ENCODE peak calls at places on chromosomes 7 and 10, in four cellular contexts. One of them, this sample, is unnamed.

GRCh38 chr10:69061305-69062161 is 26.4 kb upstream of the SRGN start:
- DNase-seq in EL: peak
- DNase-seq in WTC11: no peak
- DNase-seq in ELR: peak
- DNase-seq in this sample: peak

GRCh38 chr7:23615331-23615730 is 18.1 kb downstream of the CCDC126 start:
- DNase-seq in EL: no peak
- DNase-seq in WTC11: no peak
- DNase-seq in ELR: no peak
- DNase-seq in this sample: no peak

GRCh38 chr10:123913688-123914268 is 22.2 kb upstream of the CPXM2 start:
- DNase-seq in EL: peak
- DNase-seq in WTC11: no peak
- DNase-seq in ELR: no peak
- DNase-seq in this sample: peak

GRCh38 chr10:118511720-118512119 is 83.7 kb downstream of the PRLHR start:
- DNase-seq in EL: no peak
- DNase-seq in WTC11: no peak
- DNase-seq in ELR: no peak
- DNase-seq in this sample: no peak

GRCh38 chr10:63901916-63902315 is 380.7 kb downstream of the REEP3 start:
- DNase-seq in EL: peak
- DNase-seq in WTC11: no peak
- DNase-seq in ELR: no peak
- DNase-seq in this sample: no peak

GRCh38 chr7:133702078-133702477 is 425.1 kb upstream of the LRGUK start:
- DNase-seq in EL: no peak
- DNase-seq in WTC11: no peak
- DNase-seq in ELR: no peak
- DNase-seq in this sample: no peak

GRCh38 chr7:75996476-75996875 is 2.1 kb upstream of the TMEM120A start:
- DNase-seq in EL: no peak
- DNase-seq in WTC11: no peak
- DNase-seq in ELR: no peak
- DNase-seq in this sample: no peak

GRCh38 chr7:127717502-127718125 is 65.6 kb downstream of the SND1 start:
- DNase-seq in EL: peak
- DNase-seq in WTC11: no peak
- DNase-seq in ELR: peak
- DNase-seq in this sample: peak

GRCh38 chr10:127928021-127928806 is 21.3 kb downstream of the PTPRE start:
- DNase-seq in EL: peak
- DNase-seq in WTC11: no peak
- DNase-seq in ELR: peak
- DNase-seq in this sample: peak

GRCh38 chr10:103682631-103683030 is 172.7 kb downstream of the SH3PXD2A start:
- DNase-seq in EL: no peak
- DNase-seq in WTC11: no peak
- DNase-seq in ELR: no peak
- DNase-seq in this sample: no peak

GRCh38 chr10:103706760-103707159 is 148.6 kb downstream of the SH3PXD2A start:
- DNase-seq in EL: no peak
- DNase-seq in WTC11: no peak
- DNase-seq in ELR: no peak
- DNase-seq in this sample: no peak

GRCh38 chr7:30251708-30252329 is 32.6 kb upstream of the ZNRF2 start:
- DNase-seq in EL: no peak
- DNase-seq in WTC11: no peak
- DNase-seq in ELR: no peak
- DNase-seq in this sample: no peak

GRCh38 chr10:102384053-102384452 is 11.5 kb upstream of the NFKB2 start:
- DNase-seq in EL: no peak
- DNase-seq in WTC11: peak
- DNase-seq in ELR: peak
- DNase-seq in this sample: no peak

GRCh38 chr7:11896663-11897062 is 64.7 kb upstream of the THSD7A start:
- DNase-seq in EL: no peak
- DNase-seq in WTC11: no peak
- DNase-seq in ELR: peak
- DNase-seq in this sample: no peak

GRCh38 chr10:22899307-22899706 is 28.5 kb upstream of the ARMC3 start:
- DNase-seq in EL: peak
- DNase-seq in WTC11: no peak
- DNase-seq in ELR: no peak
- DNase-seq in this sample: no peak

GRCh38 chr7:88244287-88244686 is 24.4 kb upstream of the SRI start:
- DNase-seq in EL: no peak
- DNase-seq in WTC11: no peak
- DNase-seq in ELR: no peak
- DNase-seq in this sample: no peak

GRCh38 chr10:93751832-93752231 is 5.9 kb upstream of the LGI1 start:
- DNase-seq in EL: peak
- DNase-seq in WTC11: peak
- DNase-seq in ELR: peak
- DNase-seq in this sample: no peak

GRCh38 chr10:99711129-99711719 is 20.7 kb downstream of the COX15 start:
- DNase-seq in EL: peak
- DNase-seq in WTC11: no peak
- DNase-seq in ELR: peak
- DNase-seq in this sample: peak

GRCh38 chr7:80885774-80886173 is 33.1 kb downstream of the SEMA3C start:
- DNase-seq in EL: no peak
- DNase-seq in WTC11: no peak
- DNase-seq in ELR: peak
- DNase-seq in this sample: no peak

GRCh38 chr10:8951440-8952089 is 897.1 kb downstream of the GATA3 start:
- DNase-seq in EL: no peak
- DNase-seq in WTC11: no peak
- DNase-seq in ELR: no peak
- DNase-seq in this sample: no peak

GRCh38 chr7:42753322-42753721 is 158.5 kb downstream of the C7orf25 start:
- DNase-seq in EL: no peak
- DNase-seq in WTC11: no peak
- DNase-seq in ELR: no peak
- DNase-seq in this sample: no peak

GRCh38 chr7:47453093-47454056 is 128.5 kb downstream of the TNS3 start:
- DNase-seq in EL: peak
- DNase-seq in WTC11: no peak
- DNase-seq in ELR: peak
- DNase-seq in this sample: peak

GRCh38 chr7:12397671-12398070 is 6.0 kb downstream of the VWDE start:
- DNase-seq in EL: no peak
- DNase-seq in WTC11: no peak
- DNase-seq in ELR: no peak
- DNase-seq in this sample: no peak

GRCh38 chr7:47536705-47537611 is 45.0 kb downstream of the TNS3 start:
- DNase-seq in EL: peak
- DNase-seq in WTC11: peak
- DNase-seq in ELR: peak
- DNase-seq in this sample: no peak

GRCh38 chr10:96370575-96371157 is 11.9 kb upstream of the OPALIN start:
- DNase-seq in EL: peak
- DNase-seq in WTC11: peak
- DNase-seq in ELR: peak
- DNase-seq in this sample: peak

GRCh38 chr7:7681191-7681935 is 37.0 kb downstream of the RPA3 start:
- DNase-seq in EL: peak
- DNase-seq in WTC11: no peak
- DNase-seq in ELR: peak
- DNase-seq in this sample: peak

GRCh38 chr10:78312197-78313046 is 278.8 kb downstream of the RPS24 start:
- DNase-seq in EL: no peak
- DNase-seq in WTC11: no peak
- DNase-seq in ELR: no peak
- DNase-seq in this sample: no peak

GRCh38 chr7:33836797-33837355 is 68.5 kb upstream of the BMPER start:
- DNase-seq in EL: no peak
- DNase-seq in WTC11: peak
- DNase-seq in ELR: no peak
- DNase-seq in this sample: peak

GRCh38 chr10:132100556-132101349 is 35.0 kb downstream of the JAKMIP3 start:
- DNase-seq in EL: no peak
- DNase-seq in WTC11: no peak
- DNase-seq in ELR: no peak
- DNase-seq in this sample: no peak

GRCh38 chr10:7230036-7230435 is 180.8 kb downstream of the SFMBT2 start:
- DNase-seq in EL: no peak
- DNase-seq in WTC11: no peak
- DNase-seq in ELR: no peak
- DNase-seq in this sample: no peak

This sample was measured in HT1080.